ENCODE peak calls at places on chromosomes 1 and 21, in seven cellular contexts. H, D, R, J, Z, S and P are unnamed samples.
A peak's percentile ranks its signal among the peaks of the same experiment; 100 is the strongest.

GRCh38 chr1:21914468-21914867 is 22.6 kb downstream of the HSPG2 start:
- DNase-seq in J (no peak), R (no peak), Z (no peak), H (no peak), S (no peak), D (no peak), P (no peak)

GRCh38 chr21:22224261-22224660 is 1226.1 kb downstream of the NCAM2 start:
- DNase-seq in S (no peak), Z (no peak), D (no peak), H (no peak), R (no peak), J (no peak), P (no peak)

GRCh38 chr1:24413350-24414163 is at the start of gene STPG1:
- DNase-seq in Z (peak; percentile 85), J (peak; percentile 68), D (peak; percentile 61), H (peak; percentile 45), S (no peak), R (peak; percentile 77), P (peak; percentile 87)

GRCh38 chr1:35725591-35725990 is 6.9 kb upstream of the C1orf216 start:
- DNase-seq in H (no peak), S (no peak), D (no peak), J (no peak), R (peak; percentile 17), Z (no peak), P (no peak)

GRCh38 chr1:64540265-64540791 is 70.4 kb downstream of the CACHD1 start:
- DNase-seq in Z (no peak), D (no peak), R (no peak), J (no peak), H (no peak), S (no peak), P (no peak)

GRCh38 chr21:15406791-15407190 is 323.0 kb upstream of the USP25 start:
- DNase-seq in J (no peak), Z (no peak), R (no peak), D (no peak), H (no peak), S (no peak), P (no peak)

GRCh38 chr1:21669287-21670058 is at the start of gene RAP1GAP:
- DNase-seq in D (no peak), J (no peak), H (no peak), Z (no peak), S (no peak), R (no peak), P (no peak)

GRCh38 chr1:169529068-169529642 is 43.4 kb upstream of the SLC19A2 start:
- DNase-seq in H (no peak), D (peak; percentile 41), Z (no peak), R (no peak), S (no peak), J (no peak), P (no peak)

GRCh38 chr1:214840366-214840765 is 237.4 kb downstream of the CENPF start:
- DNase-seq in Z (no peak), H (no peak), R (peak; percentile 69), S (no peak), D (peak; percentile 80), J (no peak), P (no peak)

GRCh38 chr1:10671090-10671489 is 125.4 kb downstream of the CASZ1 start:
- DNase-seq in R (no peak), D (no peak), H (no peak), S (no peak), J (no peak), Z (no peak), P (no peak)

GRCh38 chr1:11067716-11068495 is 8.1 kb upstream of the SRM start:
- DNase-seq in Z (no peak), S (no peak), R (no peak), H (no peak), J (no peak), D (no peak), P (no peak)

GRCh38 chr21:34336756-34337391 is 26.9 kb upstream of the KCNE2 start:
- DNase-seq in H (no peak), R (peak; percentile 87), J (no peak), D (no peak), Z (no peak), S (no peak), P (no peak)

DNA sequence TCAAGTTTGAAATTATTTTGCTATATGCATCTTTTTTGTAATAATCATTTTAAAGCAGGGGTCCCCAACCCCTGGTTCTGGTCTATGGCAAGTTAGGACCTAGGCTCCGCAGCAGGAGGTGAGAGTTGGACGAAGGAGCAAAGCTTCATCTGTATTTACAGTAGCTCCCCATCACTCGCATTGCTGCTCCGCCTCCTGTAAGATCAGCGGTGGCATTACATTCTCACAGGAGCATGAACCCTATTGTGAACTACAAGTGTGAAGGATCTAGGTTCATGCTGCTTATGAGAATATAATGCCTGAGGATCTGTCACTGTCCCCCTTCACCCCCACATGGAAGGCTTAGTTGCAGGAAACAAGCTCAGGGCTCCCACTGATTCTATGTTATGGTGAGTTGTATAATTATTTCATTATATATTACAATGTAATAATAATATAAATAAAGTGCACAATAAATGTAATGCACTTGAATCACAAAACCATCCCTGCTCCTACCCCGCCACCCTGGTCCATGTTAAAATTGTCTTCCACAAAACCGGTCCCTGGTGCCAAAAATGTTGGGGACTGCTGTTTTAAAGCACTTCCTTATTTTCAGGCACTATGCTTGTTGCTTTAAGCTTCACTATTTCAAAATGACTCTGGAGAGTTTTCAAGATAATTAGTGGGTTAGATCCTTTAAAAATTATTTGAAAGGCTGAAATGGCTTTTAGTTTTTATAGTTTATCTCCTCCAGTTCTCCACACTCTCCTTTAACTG is 74.8 kb downstream of the PLA2G4A start:
- DNase-seq in D (no peak), J (no peak), S (no peak), H (no peak), R (no peak), Z (no peak), P (no peak)
- TF ChIP-seq CTCF in D (no peak), J (no peak), S (no peak), H (no peak), R (no peak), Z (no peak), P (no peak)

GRCh38 chr1:91406773-91407389 is 2.2 kb upstream of the HFM1 start:
- DNase-seq in D (no peak), S (no peak), J (no peak), R (no peak), Z (no peak), H (no peak), P (no peak)
- TF ChIP-seq CTCF in D (no peak), S (no peak), J (no peak), R (peak; percentile 26), Z (no peak), H (no peak), P (no peak)

GRCh38 chr1:187413770-187414169 is 585.0 kb downstream of the PLA2G4A start:
- DNase-seq in H (no peak), Z (no peak), D (no peak), S (no peak), R (peak; percentile 34), J (no peak), P (no peak)
- TF ChIP-seq CTCF in H (no peak), Z (no peak), D (no peak), S (no peak), R (peak; percentile 40), J (no peak), P (peak; percentile 56)

DNA sequence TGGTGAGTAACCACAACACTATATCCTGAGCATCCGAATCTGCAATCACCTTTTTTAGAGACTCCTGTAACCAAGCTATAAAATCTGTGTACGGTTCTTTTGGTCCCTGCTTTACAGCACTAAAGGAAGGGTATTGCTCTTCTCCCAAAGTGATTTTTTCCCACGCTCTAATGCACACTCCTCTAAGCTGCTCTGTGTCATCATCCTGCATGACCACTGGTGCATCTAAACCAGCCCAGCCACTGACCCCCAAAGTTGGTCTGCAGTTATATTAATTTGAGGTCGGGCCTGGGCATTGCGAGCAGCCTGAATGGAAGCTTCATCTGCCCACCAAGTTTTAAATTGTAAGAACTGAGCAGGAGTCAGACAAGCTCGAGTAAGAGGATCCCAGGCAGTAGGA is 480.0 kb downstream of the PTPRU start:
- DNase-seq in J (no peak), R (no peak), Z (no peak), D (peak; percentile 9), S (no peak), H (no peak), P (no peak)
- TF ChIP-seq CTCF in J (no peak), R (no peak), Z (no peak), D (no peak), S (no peak), H (no peak), P (no peak)

GRCh38 chr1:208997726-208998312 is 585.7 kb upstream of the CAMK1G start:
- DNase-seq in Z (no peak), S (no peak), J (no peak), H (no peak), D (no peak), R (no peak), P (no peak)
- TF ChIP-seq CTCF in Z (no peak), S (peak; percentile 10), J (no peak), H (no peak), D (peak; percentile 43), R (no peak), P (peak; percentile 65)

GRCh38 chr1:192810253-192810880 is 1.5 kb downstream of the RGS2 start:
- DNase-seq in S (no peak), H (no peak), D (peak; percentile 51), R (peak; percentile 82), Z (no peak), J (no peak), P (no peak)

GRCh38 chr1:192807221-192807967 is 1.4 kb upstream of the RGS2 start:
- DNase-seq in Z (no peak), R (peak; percentile 56), J (no peak), S (no peak), D (peak; percentile 68), H (no peak), P (no peak)

GRCh38 chr1:192807968-192808587 is 761 bp upstream of the RGS2 start:
- DNase-seq in J (no peak), D (peak; percentile 68), H (no peak), S (no peak), Z (no peak), R (peak; percentile 71), P (no peak)

GRCh38 chr1:192809286-192810252 is 730 bp downstream of the RGS2 start:
- DNase-seq in R (peak; percentile 65), H (no peak), D (peak; percentile 49), S (no peak), J (peak; percentile 19), Z (peak; percentile 35), P (no peak)

DNA sequence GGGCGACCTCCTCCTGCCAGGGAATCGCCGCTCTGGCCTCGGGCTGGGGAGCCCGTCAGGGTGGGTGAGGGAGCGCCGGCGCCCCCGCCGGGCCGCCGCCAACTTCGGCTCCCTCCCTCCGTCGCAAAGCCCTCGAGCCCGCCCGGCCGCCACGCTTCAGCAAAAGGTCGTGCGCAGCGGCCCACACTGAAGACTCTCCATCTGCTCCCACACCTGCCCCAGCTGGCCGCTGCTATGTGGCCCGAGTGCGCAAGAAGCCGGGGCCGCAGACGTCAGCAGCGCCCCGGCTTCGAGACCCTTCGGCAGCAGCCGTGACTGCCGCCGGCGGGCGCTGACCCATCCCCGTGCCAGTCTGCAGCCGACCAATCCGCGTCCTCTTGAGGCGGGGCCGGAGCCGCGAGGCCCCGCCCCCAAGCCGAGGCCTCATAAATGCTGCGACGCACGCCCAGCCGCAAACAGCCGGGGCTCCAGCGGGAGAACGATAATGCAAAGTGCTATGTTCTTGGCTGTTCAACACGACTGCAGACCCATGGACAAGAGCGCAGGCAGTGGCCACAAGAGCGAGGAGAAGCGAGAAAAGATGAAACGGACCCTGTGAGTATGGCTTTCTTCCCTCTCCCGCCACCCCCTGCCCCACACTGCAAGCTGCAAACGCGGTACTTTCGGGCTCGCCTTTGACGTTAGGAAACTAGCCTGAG is at the start of gene RGS2:
- DNase-seq in J (peak; percentile 90), R (peak; percentile 95), S (peak; percentile 63), D (peak; percentile 88), H (peak; percentile 83), Z (peak; percentile 95), P (peak; percentile 90)
- TF ChIP-seq CTCF in J (no peak), R (peak; percentile 25), S (no peak), D (no peak), H (no peak), Z (peak; percentile 10), P (no peak)

GRCh38 chr1:76950306-76950705 is 83.0 kb downstream of the ST6GALNAC5 start:
- DNase-seq in R (no peak), J (no peak), D (peak; percentile 25), Z (no peak), S (no peak), H (no peak), P (no peak)
- TF ChIP-seq CTCF in R (no peak), J (no peak), D (no peak), Z (no peak), S (no peak), H (no peak), P (no peak)